ENCODE peak calls at places on chromosome 14, in ten cellular contexts. One of them, this sample, is unnamed. For H3K9me3 and H3K27me3, the result is how much of the 10 kb centered on the place peaks cover.

GRCh38 chr14:33968722-33969121 is 17.8 kb upstream of the EGLN3 start:
- DNase-seq in MG63: no peak
- DNase-seq in thoracic aorta: no peak
- DNase-seq in naive thymus-derived CD4-positive, alpha-beta T cell: no peak
- DNase-seq in sigmoid colon: no peak
- DNase-seq in ovary: no peak
- DNase-seq in HCT116: no peak
- DNase-seq in psoas muscle: no peak
- DNase-seq in MM.1S: no peak
- DNase-seq in tibial artery: no peak
- DNase-seq in this sample: no peak

GRCh38 chr14:85546390-85546789 is 16.4 kb downstream of the FLRT2 start:
- DNase-seq in MG63: no peak
- DNase-seq in thoracic aorta: no peak
- DNase-seq in naive thymus-derived CD4-positive, alpha-beta T cell: no peak
- DNase-seq in sigmoid colon: no peak
- DNase-seq in ovary: no peak
- DNase-seq in HCT116: no peak
- DNase-seq in psoas muscle: no peak
- DNase-seq in MM.1S: no peak
- DNase-seq in tibial artery: no peak
- DNase-seq in this sample: no peak

GRCh38 chr14:102020058-102020971 is 55.9 kb downstream of the DYNC1H1 start:
- DNase-seq in MG63: peak
- DNase-seq in thoracic aorta: no peak
- DNase-seq in naive thymus-derived CD4-positive, alpha-beta T cell: peak
- DNase-seq in sigmoid colon: no peak
- DNase-seq in ovary: no peak
- DNase-seq in HCT116: no peak
- DNase-seq in psoas muscle: no peak
- DNase-seq in MM.1S: no peak
- DNase-seq in tibial artery: no peak
- DNase-seq in this sample: peak

GRCh38 chr14:93962701-93963601 is 13.4 kb downstream of the ASB2 start:
- DNase-seq in MG63: peak
- DNase-seq in thoracic aorta: no peak
- DNase-seq in naive thymus-derived CD4-positive, alpha-beta T cell: peak
- DNase-seq in sigmoid colon: no peak
- DNase-seq in ovary: no peak
- DNase-seq in HCT116: no peak
- DNase-seq in psoas muscle: peak
- DNase-seq in MM.1S: peak
- DNase-seq in tibial artery: no peak
- DNase-seq in this sample: no peak

GRCh38 chr14:24307575-24308341 is at the start of gene CIDEB:
- DNase-seq in MG63: peak
- DNase-seq in thoracic aorta: no peak
- DNase-seq in naive thymus-derived CD4-positive, alpha-beta T cell: peak
- DNase-seq in sigmoid colon: peak
- DNase-seq in ovary: peak
- DNase-seq in HCT116: no peak
- DNase-seq in psoas muscle: no peak
- DNase-seq in MM.1S: peak
- DNase-seq in tibial artery: peak
- DNase-seq in this sample: no peak

GRCh38 chr14:20415723-20416622 is 2.7 kb upstream of the TEP1 start:
- DNase-seq in MG63: no peak
- DNase-seq in thoracic aorta: no peak
- DNase-seq in naive thymus-derived CD4-positive, alpha-beta T cell: peak
- DNase-seq in sigmoid colon: no peak
- DNase-seq in ovary: no peak
- DNase-seq in HCT116: peak
- DNase-seq in psoas muscle: no peak
- DNase-seq in MM.1S: peak
- DNase-seq in tibial artery: peak
- DNase-seq in this sample: peak

GRCh38 chr14:29906256-29906885 is 21.3 kb downstream of the PRKD1 start:
- DNase-seq in MG63: peak
- DNase-seq in thoracic aorta: no peak
- DNase-seq in naive thymus-derived CD4-positive, alpha-beta T cell: no peak
- DNase-seq in sigmoid colon: no peak
- DNase-seq in ovary: no peak
- DNase-seq in HCT116: no peak
- DNase-seq in psoas muscle: no peak
- DNase-seq in MM.1S: no peak
- DNase-seq in tibial artery: no peak
- DNase-seq in this sample: peak

GRCh38 chr14:53042480-53042879 is 91.6 kb upstream of the FERMT2 start:
- DNase-seq in MG63: no peak
- DNase-seq in thoracic aorta: no peak
- DNase-seq in naive thymus-derived CD4-positive, alpha-beta T cell: no peak
- DNase-seq in sigmoid colon: no peak
- DNase-seq in ovary: no peak
- DNase-seq in HCT116: no peak
- DNase-seq in psoas muscle: no peak
- DNase-seq in MM.1S: no peak
- DNase-seq in tibial artery: no peak
- DNase-seq in this sample: no peak

GRCh38 chr14:22084393-22085281 is 411.0 kb upstream of the OR4E1 start:
- DNase-seq in MG63: no peak
- DNase-seq in thoracic aorta: no peak
- DNase-seq in naive thymus-derived CD4-positive, alpha-beta T cell: peak
- DNase-seq in sigmoid colon: no peak
- DNase-seq in ovary: no peak
- DNase-seq in HCT116: peak
- DNase-seq in psoas muscle: no peak
- DNase-seq in MM.1S: peak
- DNase-seq in tibial artery: no peak
- DNase-seq in this sample: peak

GRCh38 chr14:69261761-69262331 is 1.9 kb downstream of the GALNT16 start:
- DNase-seq in MG63: no peak
- DNase-seq in thoracic aorta: no peak
- DNase-seq in naive thymus-derived CD4-positive, alpha-beta T cell: no peak
- DNase-seq in sigmoid colon: no peak
- DNase-seq in ovary: no peak
- DNase-seq in HCT116: no peak
- DNase-seq in psoas muscle: no peak
- DNase-seq in MM.1S: no peak
- DNase-seq in tibial artery: no peak
- DNase-seq in this sample: no peak

DNA sequence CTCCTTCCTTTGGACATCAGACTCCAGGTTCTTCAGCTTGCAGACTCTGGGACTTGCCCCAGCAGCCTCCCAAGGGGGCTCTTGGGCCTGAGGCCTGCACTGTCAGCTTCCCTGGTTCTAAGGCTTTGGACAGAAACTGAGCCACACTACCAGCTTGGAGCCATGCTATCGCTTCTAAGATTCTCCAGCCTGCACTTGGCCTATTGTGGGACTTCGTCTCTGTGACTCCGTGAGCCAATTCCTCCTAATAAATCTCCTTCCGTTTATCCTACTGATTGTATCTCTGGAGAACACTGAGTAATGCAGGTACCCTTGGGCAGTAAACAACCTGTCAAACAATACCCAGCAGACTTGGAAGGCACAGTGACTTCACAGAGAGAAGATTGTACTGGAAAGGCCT is 24.9 kb upstream of the RHOJ start:
- DNase-seq in MG63: no peak
- DNase-seq in thoracic aorta: no peak
- DNase-seq in naive thymus-derived CD4-positive, alpha-beta T cell: no peak
- DNase-seq in sigmoid colon: no peak
- DNase-seq in ovary: no peak
- DNase-seq in HCT116: no peak
- DNase-seq in psoas muscle: peak
- DNase-seq in MM.1S: no peak
- DNase-seq in tibial artery: no peak
- DNase-seq in this sample: no peak
- H3K9me3 ChIP-seq in MG63: under half
- H3K9me3 ChIP-seq in thoracic aorta: under half
- H3K9me3 ChIP-seq in naive thymus-derived CD4-positive, alpha-beta T cell: under half
- H3K9me3 ChIP-seq in sigmoid colon: under half
- H3K9me3 ChIP-seq in ovary: under half
- H3K9me3 ChIP-seq in HCT116: under half
- H3K9me3 ChIP-seq in psoas muscle: under half
- H3K9me3 ChIP-seq in MM.1S: under half
- H3K9me3 ChIP-seq in tibial artery: under half
- H3K9me3 ChIP-seq in this sample: under half

GRCh38 chr14:74245292-74245691 is 6.0 kb downstream of the VSX2 start:
- DNase-seq in MG63: no peak
- DNase-seq in thoracic aorta: no peak
- DNase-seq in naive thymus-derived CD4-positive, alpha-beta T cell: no peak
- DNase-seq in sigmoid colon: no peak
- DNase-seq in ovary: no peak
- DNase-seq in HCT116: no peak
- DNase-seq in psoas muscle: no peak
- DNase-seq in MM.1S: no peak
- DNase-seq in tibial artery: no peak
- DNase-seq in this sample: no peak
- H3K27me3 ChIP-seq in MG63: under half
- H3K27me3 ChIP-seq in thoracic aorta: under half
- H3K27me3 ChIP-seq in naive thymus-derived CD4-positive, alpha-beta T cell: under half
- H3K27me3 ChIP-seq in sigmoid colon: under half
- H3K27me3 ChIP-seq in ovary: under half
- H3K27me3 ChIP-seq in HCT116: under half
- H3K27me3 ChIP-seq in psoas muscle: under half
- H3K27me3 ChIP-seq in MM.1S: under half
- H3K27me3 ChIP-seq in tibial artery: half or more
- H3K27me3 ChIP-seq in this sample: half or more

GRCh38 chr14:42090122-42090521 is 483.4 kb downstream of the LRFN5 start:
- DNase-seq in MG63: no peak
- DNase-seq in thoracic aorta: no peak
- DNase-seq in naive thymus-derived CD4-positive, alpha-beta T cell: no peak
- DNase-seq in sigmoid colon: no peak
- DNase-seq in ovary: no peak
- DNase-seq in HCT116: no peak
- DNase-seq in psoas muscle: no peak
- DNase-seq in MM.1S: no peak
- DNase-seq in tibial artery: no peak
- DNase-seq in this sample: no peak

DNA sequence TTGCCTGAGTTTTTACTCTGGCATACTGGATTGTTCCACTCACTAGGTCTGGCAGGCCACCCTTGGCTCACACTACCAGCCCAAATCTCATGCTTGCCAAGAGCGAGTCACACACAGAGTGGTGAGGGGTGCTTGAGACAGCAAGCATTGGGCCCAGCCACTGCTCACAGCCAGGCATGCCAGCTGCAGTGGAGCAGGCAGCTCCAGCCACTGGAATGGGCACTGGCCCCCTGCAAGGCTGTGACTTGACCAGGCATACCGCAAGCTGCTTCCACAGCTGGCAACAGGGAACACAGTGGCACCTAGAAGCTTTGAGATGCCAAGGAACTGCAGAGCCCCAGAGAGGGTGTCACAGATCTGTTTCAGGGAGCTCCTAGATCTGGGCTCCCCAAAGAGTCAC is 488.5 kb downstream of the LRFN5 start:
- DNase-seq in MG63: peak
- DNase-seq in thoracic aorta: no peak
- DNase-seq in naive thymus-derived CD4-positive, alpha-beta T cell: no peak
- DNase-seq in sigmoid colon: no peak
- DNase-seq in ovary: no peak
- DNase-seq in HCT116: no peak
- DNase-seq in psoas muscle: no peak
- DNase-seq in MM.1S: no peak
- DNase-seq in tibial artery: no peak
- DNase-seq in this sample: no peak
- H3K9me3 ChIP-seq in MG63: under half
- H3K9me3 ChIP-seq in thoracic aorta: under half
- H3K9me3 ChIP-seq in naive thymus-derived CD4-positive, alpha-beta T cell: under half
- H3K9me3 ChIP-seq in sigmoid colon: under half
- H3K9me3 ChIP-seq in ovary: under half
- H3K9me3 ChIP-seq in HCT116: under half
- H3K9me3 ChIP-seq in psoas muscle: under half
- H3K9me3 ChIP-seq in MM.1S: under half
- H3K9me3 ChIP-seq in tibial artery: under half
- H3K9me3 ChIP-seq in this sample: under half

GRCh38 chr14:28767851-28768548 is 1.4 kb downstream of the FOXG1 start:
- DNase-seq in MG63: peak
- DNase-seq in thoracic aorta: no peak
- DNase-seq in naive thymus-derived CD4-positive, alpha-beta T cell: no peak
- DNase-seq in sigmoid colon: no peak
- DNase-seq in ovary: peak
- DNase-seq in HCT116: no peak
- DNase-seq in psoas muscle: no peak
- DNase-seq in MM.1S: no peak
- DNase-seq in tibial artery: no peak
- DNase-seq in this sample: no peak

GRCh38 chr14:28765907-28766504 is 581 bp upstream of the FOXG1 start:
- DNase-seq in MG63: peak
- DNase-seq in thoracic aorta: no peak
- DNase-seq in naive thymus-derived CD4-positive, alpha-beta T cell: no peak
- DNase-seq in sigmoid colon: no peak
- DNase-seq in ovary: peak
- DNase-seq in HCT116: no peak
- DNase-seq in psoas muscle: no peak
- DNase-seq in MM.1S: no peak
- DNase-seq in tibial artery: no peak
- DNase-seq in this sample: no peak

GRCh38 chr14:28766505-28767238 is at the start of gene FOXG1:
- DNase-seq in MG63: peak
- DNase-seq in thoracic aorta: no peak
- DNase-seq in naive thymus-derived CD4-positive, alpha-beta T cell: no peak
- DNase-seq in sigmoid colon: no peak
- DNase-seq in ovary: peak
- DNase-seq in HCT116: no peak
- DNase-seq in psoas muscle: no peak
- DNase-seq in MM.1S: no peak
- DNase-seq in tibial artery: no peak
- DNase-seq in this sample: no peak

GRCh38 chr14:28768549-28768870 is 1.9 kb downstream of the FOXG1 start:
- DNase-seq in MG63: no peak
- DNase-seq in thoracic aorta: no peak
- DNase-seq in naive thymus-derived CD4-positive, alpha-beta T cell: no peak
- DNase-seq in sigmoid colon: no peak
- DNase-seq in ovary: no peak
- DNase-seq in HCT116: no peak
- DNase-seq in psoas muscle: no peak
- DNase-seq in MM.1S: no peak
- DNase-seq in tibial artery: no peak
- DNase-seq in this sample: no peak

DNA sequence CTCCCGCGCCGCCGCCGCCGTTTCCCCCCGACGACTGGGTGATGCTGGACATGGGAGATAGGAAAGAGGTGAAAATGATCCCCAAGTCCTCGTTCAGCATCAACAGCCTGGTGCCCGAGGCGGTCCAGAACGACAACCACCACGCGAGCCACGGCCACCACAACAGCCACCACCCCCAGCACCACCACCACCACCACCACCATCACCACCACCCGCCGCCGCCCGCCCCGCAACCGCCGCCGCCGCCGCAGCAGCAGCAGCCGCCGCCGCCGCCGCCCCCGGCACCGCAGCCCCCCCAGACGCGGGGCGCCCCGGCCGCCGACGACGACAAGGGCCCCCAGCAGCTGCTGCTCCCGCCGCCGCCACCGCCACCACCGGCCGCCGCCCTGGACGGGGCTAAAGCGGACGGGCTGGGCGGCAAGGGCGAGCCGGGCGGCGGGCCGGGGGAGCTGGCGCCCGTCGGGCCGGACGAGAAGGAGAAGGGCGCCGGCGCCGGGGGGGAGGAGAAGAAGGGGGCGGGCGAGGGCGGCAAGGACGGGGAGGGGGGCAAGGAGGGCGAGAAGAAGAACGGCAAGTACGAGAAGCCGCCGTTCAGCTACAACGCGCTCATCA is 758 bp downstream of the FOXG1 start:
- DNase-seq in MG63: no peak
- DNase-seq in thoracic aorta: no peak
- DNase-seq in naive thymus-derived CD4-positive, alpha-beta T cell: no peak
- DNase-seq in sigmoid colon: no peak
- DNase-seq in ovary: no peak
- DNase-seq in HCT116: no peak
- DNase-seq in psoas muscle: no peak
- DNase-seq in MM.1S: no peak
- DNase-seq in tibial artery: no peak
- DNase-seq in this sample: no peak
- H3K27me3 ChIP-seq in MG63: under half
- H3K27me3 ChIP-seq in thoracic aorta: under half
- H3K27me3 ChIP-seq in naive thymus-derived CD4-positive, alpha-beta T cell: under half
- H3K27me3 ChIP-seq in sigmoid colon: half or more
- H3K27me3 ChIP-seq in ovary: under half
- H3K27me3 ChIP-seq in HCT116: under half
- H3K27me3 ChIP-seq in psoas muscle: under half
- H3K27me3 ChIP-seq in MM.1S: under half
- H3K27me3 ChIP-seq in tibial artery: half or more
- H3K27me3 ChIP-seq in this sample: half or more

This sample was measured in AG04450.